ENCODE peak calls at places on chromosomes 16 and 17, in ten cellular contexts. O is SJSA1; N is SW480; L is foreskin fibroblast; F is T-helper 22 cell; J is skeletal muscle cell; T is AG04450; B is EH; X is SW 1271; W is activated T-helper 1 cell treated with anti-CD3 and anti-CD28 coated beads, Interleukin-2, amount 50 U/mL, for 16 hours. Y is an unnamed sample.

GRCh38 chr17:2724783-2725164 is 13.2 kb upstream of the CLUH start:
- DNase-seq in T (no peak), W (no peak), O (no peak), J (no peak), B (peak; percentile 39), X (no peak), L (no peak), N (no peak), F (no peak), Y (peak; percentile 62)

GRCh38 chr16:81636298-81636960 is 142.7 kb upstream of the PLCG2 start:
- DNase-seq in L (no peak), T (no peak), B (no peak), W (no peak), X (no peak), O (no peak), J (no peak), F (no peak), N (no peak), Y (no peak)

GRCh38 chr17:73096866-73097265 is 4.4 kb upstream of the SLC39A11 start:
- DNase-seq in O (no peak), W (no peak), X (no peak), F (no peak), L (peak; percentile 2), T (no peak), N (no peak), B (no peak), J (no peak), Y (no peak)

GRCh38 chr16:87702325-87702811 is 63.4 kb downstream of the KLHDC4 start:
- DNase-seq in W (no peak), L (peak; percentile 11), B (peak; percentile 33), T (no peak), N (no peak), X (no peak), J (no peak), O (no peak), F (no peak), Y (no peak)

GRCh38 chr17:82323514-82324234 is 6.3 kb upstream of the CD7 start:
- DNase-seq in O (no peak), B (no peak), F (no peak), L (no peak), J (no peak), W (no peak), X (no peak), T (no peak), N (no peak), Y (no peak)

GRCh38 chr17:37605813-37606505 is 3.3 kb downstream of the SYNRG start:
- DNase-seq in W (no peak), L (no peak), T (no peak), X (no peak), O (no peak), N (peak; percentile 14), B (peak; percentile 94), F (peak; percentile 19), J (no peak), Y (peak; percentile 2)

GRCh38 chr17:76141212-76142043 is at the start of gene FOXJ1:
- DNase-seq in X (peak; percentile 52), B (peak; percentile 87), J (peak; percentile 10), W (peak; percentile 78), N (peak; percentile 85), T (peak; percentile 43), L (peak; percentile 73), F (peak; percentile 84), O (peak; percentile 93), Y (peak; percentile 89)

GRCh38 chr17:22300177-22300576 is 607.9 kb downstream of the KCNJ18 start:
- DNase-seq in B (no peak), L (no peak), T (no peak), J (no peak), X (no peak), N (no peak), F (no peak), W (no peak), O (no peak), Y (no peak)

GRCh38 chr16:81275064-81275532 is 36.6 kb downstream of the BCO1 start:
- DNase-seq in T (no peak), N (no peak), W (no peak), B (no peak), F (no peak), L (no peak), X (no peak), J (no peak), O (no peak), Y (peak; percentile 32)

GRCh38 chr17:7204335-7204734 is 15.3 kb downstream of the DLG4 start:
- DNase-seq in B (no peak), J (no peak), W (no peak), L (no peak), T (no peak), F (peak; percentile 19), X (no peak), O (no peak), N (no peak), Y (no peak)

GRCh38 chr17:37358098-37358829 is 17.5 kb upstream of the C17orf78 start:
- DNase-seq in J (peak; percentile 33), L (peak; percentile 25), N (peak; percentile 66), W (no peak), B (peak; percentile 55), O (peak; percentile 51), X (no peak), T (no peak), F (peak; percentile 7), Y (peak; percentile 29)

GRCh38 chr16:5175263-5175662 is 77.7 kb upstream of the EEF2KMT start:
- DNase-seq in J (no peak), W (no peak), X (no peak), L (no peak), N (no peak), O (no peak), T (no peak), B (no peak), F (no peak), Y (no peak)

GRCh38 chr16:9976641-9977040 is 205.6 kb downstream of the GRIN2A start:
- DNase-seq in J (no peak), F (no peak), B (no peak), W (no peak), X (no peak), T (no peak), O (no peak), N (no peak), L (no peak), Y (no peak)

GRCh38 chr17:29250666-29251065 is 4.0 kb downstream of the CRYBA1 start:
- DNase-seq in O (no peak), X (no peak), T (peak; percentile 59), F (no peak), W (no peak), B (peak; percentile 91), N (no peak), L (peak; percentile 72), J (peak; percentile 51), Y (no peak)

GRCh38 chr17:34076743-34077631 is 178.1 kb upstream of the CCL2 start:
- DNase-seq in T (no peak), F (no peak), L (no peak), O (no peak), J (no peak), W (no peak), N (no peak), B (no peak), X (no peak), Y (no peak)

GRCh38 chr16:79211581-79211980 is 389.0 kb downstream of the MAF start:
- DNase-seq in N (no peak), J (no peak), O (no peak), X (no peak), T (no peak), B (no peak), L (no peak), W (no peak), F (no peak), Y (no peak)

GRCh38 chr16:29784901-29785500 is 5.5 kb upstream of the KIF22 start:
- DNase-seq in L (peak; percentile 49), T (no peak), F (peak; percentile 37), W (peak; percentile 64), X (no peak), O (peak; percentile 67), N (no peak), B (peak; percentile 62), J (no peak), Y (no peak)

GRCh38 chr17:64130559-64131001 is 636 bp upstream of the ERN1 start:
- DNase-seq in F (peak; percentile 64), N (no peak), L (peak; percentile 82), B (peak; percentile 90), X (no peak), T (no peak), J (no peak), W (no peak), O (peak; percentile 68), Y (no peak)

GRCh38 chr17:77127735-77128361 is 12.9 kb upstream of the SEC14L1 start:
- DNase-seq in X (no peak), N (no peak), W (no peak), T (no peak), L (no peak), F (peak; percentile 63), J (peak; percentile 63), O (no peak), B (peak; percentile 35), Y (no peak)

GRCh38 chr16:71258371-71258770 is 27.8 kb upstream of the HYDIN start:
- DNase-seq in N (no peak), L (no peak), W (no peak), T (no peak), O (no peak), B (no peak), F (no peak), J (no peak), X (no peak), Y (no peak)

GRCh38 chr17:69763503-69763902 is 311.5 kb upstream of the KCNJ16 start:
- DNase-seq in F (no peak), O (no peak), B (peak; percentile 55), N (peak; percentile 45), X (no peak), L (no peak), W (no peak), T (no peak), J (peak; percentile 41), Y (peak; percentile 19)

GRCh38 chr17:17628388-17629008 is 37.0 kb upstream of the PEMT start:
- DNase-seq in T (no peak), F (no peak), X (no peak), L (no peak), N (no peak), O (no peak), J (no peak), B (peak; percentile 19), W (no peak), Y (peak; percentile 6)

GRCh38 chr17:64214950-64215349 is 48.1 kb downstream of the TEX2 start:
- DNase-seq in J (no peak), O (no peak), T (no peak), X (no peak), W (no peak), N (no peak), B (no peak), F (no peak), L (no peak), Y (no peak)